ENCODE peak calls at places on chromosomes 13 and 19, in six cellular contexts. One of them, this sample, is unnamed.
A peak's percentile ranks its signal among the peaks of the same experiment; 100 is the strongest.

GRCh38 chr13:50678464-50679162 is 164.9 kb downstream of the DLEU7 start:
- ATAC-seq in lower lobe of right lung: no peak
- ATAC-seq in heart left ventricle: no peak
- ATAC-seq in left cardiac atrium: no peak
- ATAC-seq in T-cell: no peak
- ATAC-seq in WTC11: no peak
- ATAC-seq in this sample: no peak

GRCh38 chr19:8046569-8047165 is 5.9 kb upstream of the CCL25 start:
- ATAC-seq in WTC11: no peak
- ATAC-seq in lower lobe of right lung: no peak
- ATAC-seq in left cardiac atrium: no peak
- ATAC-seq in T-cell: no peak
- ATAC-seq in heart left ventricle: no peak
- ATAC-seq in this sample: no peak

GRCh38 chr13:46640843-46641242 is 87.9 kb downstream of the LRCH1 start:
- ATAC-seq in lower lobe of right lung: peak; percentile 67
- ATAC-seq in heart left ventricle: no peak
- ATAC-seq in left cardiac atrium: peak; percentile 63
- ATAC-seq in WTC11: no peak
- ATAC-seq in T-cell: no peak
- ATAC-seq in this sample: no peak

GRCh38 chr19:35120898-35121297 is 5.3 kb downstream of the FXYD3 start:
- ATAC-seq in heart left ventricle: no peak
- ATAC-seq in T-cell: no peak
- ATAC-seq in lower lobe of right lung: no peak
- ATAC-seq in WTC11: no peak
- ATAC-seq in left cardiac atrium: no peak
- ATAC-seq in this sample: no peak

GRCh38 chr19:42528354-42529247 is at the start of gene CEACAM1:
- ATAC-seq in heart left ventricle: no peak
- ATAC-seq in left cardiac atrium: peak; percentile 71
- ATAC-seq in WTC11: peak; percentile 33
- ATAC-seq in T-cell: peak; percentile 91
- ATAC-seq in lower lobe of right lung: peak; percentile 81
- ATAC-seq in this sample: peak; percentile 30

GRCh38 chr19:13929340-13929739 is 8.9 kb downstream of the PODNL1 start:
- ATAC-seq in WTC11: no peak
- ATAC-seq in T-cell: no peak
- ATAC-seq in lower lobe of right lung: no peak
- ATAC-seq in heart left ventricle: no peak
- ATAC-seq in left cardiac atrium: no peak
- ATAC-seq in this sample: no peak

GRCh38 chr13:23600534-23600933 is 30.3 kb downstream of the TNFRSF19 start:
- ATAC-seq in WTC11: peak; percentile 35
- ATAC-seq in lower lobe of right lung: no peak
- ATAC-seq in heart left ventricle: no peak
- ATAC-seq in T-cell: no peak
- ATAC-seq in left cardiac atrium: peak; percentile 44
- ATAC-seq in this sample: no peak

GRCh38 chr19:28437390-28438346 is 775.3 kb downstream of the UQCRFS1 start:
- ATAC-seq in WTC11: no peak
- ATAC-seq in left cardiac atrium: no peak
- ATAC-seq in lower lobe of right lung: peak; percentile 83
- ATAC-seq in heart left ventricle: no peak
- ATAC-seq in T-cell: no peak
- ATAC-seq in this sample: no peak

GRCh38 chr13:60969659-60970058 is 446.0 kb downstream of the PCDH20 start:
- ATAC-seq in lower lobe of right lung: no peak
- ATAC-seq in left cardiac atrium: peak; percentile 90
- ATAC-seq in heart left ventricle: peak; percentile 69
- ATAC-seq in T-cell: no peak
- ATAC-seq in WTC11: no peak
- ATAC-seq in this sample: no peak

GRCh38 chr19:55391702-55392615 is 6.2 kb downstream of the RPL28 start:
- ATAC-seq in heart left ventricle: no peak
- ATAC-seq in left cardiac atrium: no peak
- ATAC-seq in T-cell: no peak
- ATAC-seq in WTC11: peak; percentile 9
- ATAC-seq in lower lobe of right lung: no peak
- ATAC-seq in this sample: peak; percentile 1

GRCh38 chr19:17553256-17553655 is 2.2 kb upstream of the COLGALT1 start:
- ATAC-seq in T-cell: no peak
- ATAC-seq in left cardiac atrium: peak; percentile 46
- ATAC-seq in WTC11: no peak
- ATAC-seq in lower lobe of right lung: no peak
- ATAC-seq in heart left ventricle: peak; percentile 48
- ATAC-seq in this sample: no peak

GRCh38 chr13:52158629-52159158 is 703 bp downstream of the NEK3 start:
- ATAC-seq in lower lobe of right lung: peak; percentile 31
- ATAC-seq in heart left ventricle: no peak
- ATAC-seq in WTC11: no peak
- ATAC-seq in T-cell: peak; percentile 11
- ATAC-seq in left cardiac atrium: peak; percentile 77
- ATAC-seq in this sample: peak; percentile 65

GRCh38 chr13:98280176-98280510 is 103.1 kb upstream of the RNF113B start:
- ATAC-seq in T-cell: no peak
- ATAC-seq in WTC11: peak; percentile 16
- ATAC-seq in heart left ventricle: no peak
- ATAC-seq in left cardiac atrium: peak; percentile 29
- ATAC-seq in lower lobe of right lung: no peak
- ATAC-seq in this sample: no peak

GRCh38 chr13:106259928-106260327 is 275.5 kb downstream of the EFNB2 start:
- ATAC-seq in lower lobe of right lung: no peak
- ATAC-seq in left cardiac atrium: no peak
- ATAC-seq in WTC11: no peak
- ATAC-seq in T-cell: no peak
- ATAC-seq in heart left ventricle: no peak
- ATAC-seq in this sample: no peak

GRCh38 chr13:89150362-89150761 is 1479.2 kb downstream of the SLITRK5 start:
- ATAC-seq in lower lobe of right lung: no peak
- ATAC-seq in left cardiac atrium: no peak
- ATAC-seq in WTC11: no peak
- ATAC-seq in T-cell: no peak
- ATAC-seq in heart left ventricle: no peak
- ATAC-seq in this sample: no peak

GRCh38 chr13:27016871-27017270 is 154.7 kb downstream of the USP12 start:
- ATAC-seq in T-cell: no peak
- ATAC-seq in lower lobe of right lung: no peak
- ATAC-seq in WTC11: no peak
- ATAC-seq in left cardiac atrium: no peak
- ATAC-seq in heart left ventricle: no peak
- ATAC-seq in this sample: no peak

GRCh38 chr19:1760020-1760419 is 6.7 kb downstream of the ONECUT3 start:
- ATAC-seq in heart left ventricle: no peak
- ATAC-seq in T-cell: no peak
- ATAC-seq in WTC11: peak; percentile 27
- ATAC-seq in lower lobe of right lung: no peak
- ATAC-seq in left cardiac atrium: no peak
- ATAC-seq in this sample: no peak

GRCh38 chr19:591099-591958 is 1.6 kb downstream of the HCN2 start:
- ATAC-seq in T-cell: no peak
- ATAC-seq in heart left ventricle: no peak
- ATAC-seq in WTC11: peak; percentile 8
- ATAC-seq in lower lobe of right lung: peak; percentile 15
- ATAC-seq in left cardiac atrium: peak; percentile 35
- ATAC-seq in this sample: no peak

GRCh38 chr13:41678320-41678719 is 221.0 kb downstream of the RGCC start:
- ATAC-seq in WTC11: no peak
- ATAC-seq in heart left ventricle: no peak
- ATAC-seq in left cardiac atrium: peak; percentile 62
- ATAC-seq in T-cell: no peak
- ATAC-seq in lower lobe of right lung: no peak
- ATAC-seq in this sample: peak; percentile 92

GRCh38 chr13:21453352-21454089 is 5.6 kb downstream of the ZDHHC20 start:
- ATAC-seq in heart left ventricle: no peak
- ATAC-seq in lower lobe of right lung: peak; percentile 54
- ATAC-seq in WTC11: no peak
- ATAC-seq in left cardiac atrium: no peak
- ATAC-seq in T-cell: no peak
- ATAC-seq in this sample: no peak

GRCh38 chr19:7152568-7152967 is 83.1 kb downstream of the ZNF557 start:
- ATAC-seq in T-cell: no peak
- ATAC-seq in lower lobe of right lung: no peak
- ATAC-seq in WTC11: no peak
- ATAC-seq in left cardiac atrium: no peak
- ATAC-seq in heart left ventricle: no peak
- ATAC-seq in this sample: no peak

GRCh38 chr13:88464851-88465250 is 793.7 kb downstream of the SLITRK5 start:
- ATAC-seq in WTC11: no peak
- ATAC-seq in left cardiac atrium: no peak
- ATAC-seq in T-cell: no peak
- ATAC-seq in lower lobe of right lung: no peak
- ATAC-seq in heart left ventricle: no peak
- ATAC-seq in this sample: no peak

GRCh38 chr19:13975870-13976269 is 23.6 kb downstream of the DCAF15 start:
- ATAC-seq in lower lobe of right lung: no peak
- ATAC-seq in heart left ventricle: peak; percentile 61
- ATAC-seq in T-cell: no peak
- ATAC-seq in WTC11: no peak
- ATAC-seq in left cardiac atrium: peak; percentile 16
- ATAC-seq in this sample: no peak

GRCh38 chr19:18741124-18741493 is 50.0 kb downstream of the COMP start:
- ATAC-seq in heart left ventricle: no peak
- ATAC-seq in T-cell: no peak
- ATAC-seq in lower lobe of right lung: no peak
- ATAC-seq in WTC11: no peak
- ATAC-seq in left cardiac atrium: no peak
- ATAC-seq in this sample: no peak

GRCh38 chr19:13099073-13099999 is 3.3 kb downstream of the LYL1 start:
- ATAC-seq in heart left ventricle: no peak
- ATAC-seq in left cardiac atrium: peak; percentile 3
- ATAC-seq in WTC11: no peak
- ATAC-seq in lower lobe of right lung: peak; percentile 53
- ATAC-seq in T-cell: peak; percentile 73
- ATAC-seq in this sample: no peak

GRCh38 chr13:54317722-54318121 is 1289.1 kb downstream of the OLFM4 start:
- ATAC-seq in WTC11: no peak
- ATAC-seq in lower lobe of right lung: no peak
- ATAC-seq in left cardiac atrium: no peak
- ATAC-seq in heart left ventricle: no peak
- ATAC-seq in T-cell: no peak
- ATAC-seq in this sample: no peak

GRCh38 chr13:108686027-108686426 is 56.6 kb downstream of the MYO16 start:
- ATAC-seq in T-cell: no peak
- ATAC-seq in heart left ventricle: no peak
- ATAC-seq in WTC11: no peak
- ATAC-seq in lower lobe of right lung: no peak
- ATAC-seq in left cardiac atrium: no peak
- ATAC-seq in this sample: no peak

GRCh38 chr13:88926890-88927502 is 1255.8 kb downstream of the SLITRK5 start:
- ATAC-seq in heart left ventricle: no peak
- ATAC-seq in T-cell: no peak
- ATAC-seq in left cardiac atrium: no peak
- ATAC-seq in WTC11: peak; percentile 46
- ATAC-seq in lower lobe of right lung: peak; percentile 41
- ATAC-seq in this sample: no peak

GRCh38 chr13:111152836-111153235 is 37.7 kb downstream of the ARHGEF7 start:
- ATAC-seq in left cardiac atrium: no peak
- ATAC-seq in T-cell: no peak
- ATAC-seq in WTC11: no peak
- ATAC-seq in heart left ventricle: no peak
- ATAC-seq in lower lobe of right lung: no peak
- ATAC-seq in this sample: no peak

GRCh38 chr13:110262082-110262436 is 44.9 kb downstream of the COL4A1 start:
- ATAC-seq in lower lobe of right lung: no peak
- ATAC-seq in left cardiac atrium: no peak
- ATAC-seq in heart left ventricle: no peak
- ATAC-seq in T-cell: no peak
- ATAC-seq in WTC11: no peak
- ATAC-seq in this sample: no peak

GRCh38 chr19:47239610-47240296 is 8.8 kb upstream of the BBC3 start:
- ATAC-seq in T-cell: peak; percentile 34
- ATAC-seq in left cardiac atrium: peak; percentile 11
- ATAC-seq in WTC11: peak; percentile 4
- ATAC-seq in lower lobe of right lung: peak; percentile 3
- ATAC-seq in heart left ventricle: no peak
- ATAC-seq in this sample: peak; percentile 73

This sample was measured in SK-N-SH treated with all-trans-retinoic acid at 6 μM for 48 hours.